ENCODE peak calls at places on chromosomes 5 and 9, in seven cellular contexts. B, H, G, P, D, N and E are unnamed samples.

GRCh38 chr9:88751781-88752180 is 216.8 kb downstream of the NXNL2 start:
- DNase-seq in P (no peak), H (no peak), N (no peak), D (no peak), B (no peak), G (no peak), E (no peak)

GRCh38 chr9:127783111-127783621 is 2.7 kb upstream of the CDK9 start:
- DNase-seq in G (no peak), N (no peak), P (peak), B (peak), H (no peak), D (peak), E (peak)

GRCh38 chr9:38689678-38690077 is 30.3 kb downstream of the FAM240B start:
- DNase-seq in B (peak), H (no peak), G (no peak), D (no peak), N (no peak), P (no peak), E (no peak)

GRCh38 chr9:70601000-70601929 is 186.8 kb upstream of the KLF9 start:
- DNase-seq in N (peak), P (peak), G (no peak), D (peak), B (peak), H (peak), E (peak)

GRCh38 chr5:139425497-139425896 is 13.8 kb downstream of the DNAJC18 start:
- DNase-seq in D (no peak), N (no peak), H (no peak), P (no peak), B (no peak), G (no peak), E (no peak)

GRCh38 chr5:99122976-99123375 is 194.2 kb upstream of the CHD1 start:
- DNase-seq in P (no peak), H (no peak), G (no peak), N (no peak), B (no peak), D (no peak), E (no peak)

GRCh38 chr5:112960316-112960715 is 16.3 kb upstream of the DCP2 start:
- DNase-seq in P (no peak), N (no peak), B (no peak), H (no peak), D (no peak), G (no peak), E (no peak)

GRCh38 chr5:91359957-91360609 is 23.0 kb downstream of the ARRDC3 start:
- DNase-seq in G (no peak), N (no peak), P (no peak), H (no peak), D (no peak), B (no peak), E (no peak)

GRCh38 chr9:125160750-125161149 is 17.4 kb upstream of the SCAI start:
- DNase-seq in G (no peak), H (no peak), D (no peak), N (no peak), B (no peak), P (no peak), E (no peak)

GRCh38 chr5:176816043-176816745 is 5.8 kb downstream of the UNC5A start:
- DNase-seq in B (no peak), D (no peak), H (no peak), G (no peak), P (no peak), N (no peak), E (no peak)

GRCh38 chr5:11076945-11077613 is 316.0 kb upstream of the DAP start:
- DNase-seq in D (no peak), H (no peak), P (no peak), B (no peak), G (no peak), N (no peak), E (no peak)

GRCh38 chr5:10591946-10592345 is 28.1 kb downstream of the ANKRD33B start:
- DNase-seq in B (no peak), N (no peak), G (no peak), P (no peak), D (no peak), H (no peak), E (no peak)

GRCh38 chr5:139733289-139733688 is 62.3 kb upstream of the PSD2 start:
- DNase-seq in P (no peak), G (no peak), B (no peak), N (no peak), D (no peak), H (no peak), E (no peak)

GRCh38 chr5:61407706-61408105 is 75.6 kb downstream of the ZSWIM6 start:
- DNase-seq in P (no peak), B (no peak), H (no peak), D (no peak), N (no peak), G (no peak), E (no peak)

GRCh38 chr5:163619951-163620350 is 114.5 kb downstream of the MAT2B start:
- DNase-seq in D (no peak), G (no peak), B (no peak), H (no peak), N (no peak), P (no peak), E (no peak)

GRCh38 chr9:124214596-124215550 is 42.9 kb upstream of the NEK6 start:
- DNase-seq in N (no peak), G (no peak), B (no peak), P (peak), H (no peak), D (no peak), E (no peak)

GRCh38 chr9:90891656-90892055 is 90.0 kb downstream of the SYK start:
- DNase-seq in D (no peak), H (no peak), G (no peak), P (no peak), N (no peak), B (no peak), E (no peak)

GRCh38 chr5:140344683-140345423 is 1.6 kb downstream of the HBEGF start:
- DNase-seq in P (peak), B (no peak), H (no peak), N (no peak), G (peak), D (no peak), E (peak)

GRCh38 chr9:91047993-91048607 is 246.5 kb downstream of the SYK start:
- DNase-seq in B (no peak), H (no peak), D (no peak), P (no peak), N (no peak), G (no peak), E (no peak)

GRCh38 chr5:72064801-72065570 is 42.3 kb upstream of the MAP1B start:
- DNase-seq in N (no peak), H (no peak), G (no peak), B (no peak), D (no peak), P (no peak), E (no peak)

GRCh38 chr9:99478469-99479027 is 256.5 kb downstream of the SEC61B start:
- DNase-seq in P (no peak), B (no peak), H (no peak), G (no peak), N (no peak), D (no peak), E (no peak)

GRCh38 chr5:155562153-155562552 is 548.6 kb downstream of the KIF4B start:
- DNase-seq in P (no peak), B (no peak), N (no peak), H (no peak), G (no peak), D (no peak), E (no peak)

GRCh38 chr5:930853-931252 is 38.2 kb downstream of the TRIP13 start:
- DNase-seq in H (no peak), N (no peak), P (no peak), D (peak), B (no peak), G (no peak), E (no peak)

GRCh38 chr5:107483625-107484024 is 187.1 kb downstream of the EFNA5 start:
- DNase-seq in N (no peak), G (no peak), P (no peak), D (no peak), B (no peak), H (no peak), E (no peak)

GRCh38 chr5:32057157-32058096 is 116.7 kb downstream of the GOLPH3 start:
- DNase-seq in B (no peak), N (no peak), D (no peak), H (no peak), G (peak), P (no peak), E (no peak)

GRCh38 chr9:1303911-1304310 is 253.8 kb downstream of the DMRT2 start:
- DNase-seq in N (no peak), G (no peak), P (no peak), D (no peak), B (no peak), H (no peak), E (no peak)

GRCh38 chr9:72443855-72444254 is 77.6 kb upstream of the TMC1 start:
- DNase-seq in N (no peak), D (no peak), H (no peak), G (peak), B (no peak), P (no peak), E (no peak)

GRCh38 chr9:13447551-13448422 is 168.3 kb upstream of the MPDZ start:
- DNase-seq in D (no peak), H (no peak), B (no peak), G (no peak), P (no peak), N (no peak), E (no peak)

GRCh38 chr5:121188849-121189248 is 662.8 kb upstream of the FTMT start:
- DNase-seq in H (no peak), B (no peak), N (no peak), D (no peak), P (no peak), G (no peak), E (no peak)

GRCh38 chr9:115694991-115695390 is 458.6 kb upstream of the PAPPA start:
- DNase-seq in D (no peak), B (no peak), N (no peak), H (no peak), G (no peak), P (no peak), E (no peak)

GRCh38 chr9:35675732-35676392 is 2.1 kb downstream of the CA9 start:
- DNase-seq in H (no peak), P (peak), B (peak), D (no peak), N (no peak), G (no peak), E (peak)

GRCh38 chr5:172142709-172143215 is 45.3 kb downstream of the STK10 start:
- DNase-seq in D (no peak), P (no peak), G (no peak), B (no peak), H (peak), N (no peak), E (no peak)

GRCh38 chr5:171966270-171966669 is 40.2 kb downstream of the FBXW11 start:
- DNase-seq in D (no peak), N (no peak), B (no peak), P (no peak), H (no peak), G (no peak), E (no peak)

GRCh38 chr9:135787776-135788575 is 86.0 kb downstream of the KCNT1 start:
- DNase-seq in H (no peak), B (no peak), G (no peak), D (no peak), N (no peak), P (no peak), E (no peak)

GRCh38 chr5:126178521-126178920 is 244.7 kb upstream of the GRAMD2B start:
- DNase-seq in P (no peak), N (no peak), H (no peak), B (no peak), D (no peak), G (no peak), E (no peak)

GRCh38 chr5:137466888-137467287 is 32.2 kb downstream of the SPOCK1 start:
- DNase-seq in B (no peak), G (no peak), H (no peak), N (peak), P (no peak), D (no peak), E (no peak)

GRCh38 chr5:180790020-180790419 is 12.6 kb downstream of the MGAT1 start:
- DNase-seq in P (no peak), N (no peak), H (peak), G (no peak), D (no peak), B (no peak), E (no peak)
- TF ChIP-seq CTCF in P (no peak), N (no peak), H (peak), G (peak), D (no peak), B (no peak), E (no peak)

GRCh38 chr5:56083286-56083854 is 88.6 kb upstream of the IL6ST start:
- DNase-seq in P (no peak), N (no peak), H (no peak), G (no peak), D (no peak), B (no peak), E (no peak)

GRCh38 chr5:56077796-56078233 is 83.1 kb upstream of the IL6ST start:
- DNase-seq in G (no peak), H (no peak), P (no peak), D (no peak), N (no peak), B (no peak), E (no peak)

GRCh38 chr5:56078675-56079500 is 84.1 kb upstream of the IL6ST start:
- DNase-seq in H (peak), N (peak), G (no peak), B (no peak), P (no peak), D (no peak), E (peak)

GRCh38 chr5:56078271-56078670 is 83.5 kb upstream of the IL6ST start:
- DNase-seq in P (no peak), G (no peak), D (no peak), H (no peak), B (no peak), N (no peak), E (no peak)

DNA sequence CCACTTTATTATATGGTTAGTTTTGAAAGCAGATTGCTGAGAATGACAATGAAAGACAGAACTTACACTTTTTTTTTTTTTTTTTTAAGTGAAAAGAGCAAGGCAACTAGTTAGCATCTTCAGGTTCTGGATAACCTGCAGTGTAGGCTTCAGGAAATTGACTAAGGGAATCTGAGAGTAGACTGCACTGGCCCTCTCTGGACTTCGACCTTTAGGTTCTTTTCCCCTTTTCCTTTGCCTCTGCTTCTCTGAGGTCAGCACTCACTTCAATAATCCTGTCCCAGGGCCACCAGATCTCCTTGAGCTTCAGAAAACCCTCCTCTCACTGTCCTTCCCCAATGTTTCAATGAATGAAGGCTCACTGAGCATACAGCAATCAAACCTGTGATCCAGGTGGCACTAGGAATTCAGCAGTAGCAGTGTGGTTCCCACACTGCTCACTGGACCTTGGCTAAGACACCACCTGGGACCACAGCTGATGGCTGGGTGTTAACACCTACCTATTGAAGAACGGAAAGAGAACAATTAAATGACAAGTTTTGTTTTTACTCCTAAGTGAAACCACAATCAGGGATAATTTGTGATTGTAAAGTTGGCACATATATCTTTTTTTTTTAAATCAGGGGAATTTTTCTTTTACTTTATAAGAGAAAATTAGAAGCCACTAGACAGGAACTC is 85.8 kb upstream of the IL6ST start:
- DNase-seq in P (no peak), B (no peak), D (no peak), N (no peak), G (no peak), H (no peak), E (no peak)
- TF ChIP-seq EP300 in P (no peak), B (no peak), D (no peak), N (no peak), G (no peak), H (no peak), E (no peak)

DNA sequence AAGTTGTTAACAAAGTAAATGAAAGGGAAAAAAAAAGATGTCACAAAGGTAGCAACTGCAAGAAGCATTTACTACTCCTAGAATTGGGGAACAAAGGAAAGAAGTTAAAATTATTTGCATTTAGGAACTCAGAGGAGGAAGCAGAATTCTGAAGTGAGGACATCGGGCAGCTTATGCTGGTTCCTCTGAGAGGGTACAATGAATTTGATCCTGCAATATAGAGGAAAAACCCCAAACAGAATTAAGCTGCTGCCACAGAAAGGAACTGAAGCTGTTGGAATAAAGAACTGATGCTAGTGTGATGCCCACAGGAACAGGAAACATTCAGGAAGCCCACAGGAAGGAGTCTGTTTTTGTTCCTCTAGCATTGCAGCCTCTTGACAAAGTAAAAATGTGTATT is 22.3 kb upstream of the TBCA start:
- DNase-seq in N (no peak), P (no peak), B (no peak), G (no peak), D (no peak), H (no peak), E (no peak)
- TF ChIP-seq POLR2A in N (no peak), P (no peak), B (no peak), G (no peak), D (no peak), H (no peak), E (no peak)

DNA sequence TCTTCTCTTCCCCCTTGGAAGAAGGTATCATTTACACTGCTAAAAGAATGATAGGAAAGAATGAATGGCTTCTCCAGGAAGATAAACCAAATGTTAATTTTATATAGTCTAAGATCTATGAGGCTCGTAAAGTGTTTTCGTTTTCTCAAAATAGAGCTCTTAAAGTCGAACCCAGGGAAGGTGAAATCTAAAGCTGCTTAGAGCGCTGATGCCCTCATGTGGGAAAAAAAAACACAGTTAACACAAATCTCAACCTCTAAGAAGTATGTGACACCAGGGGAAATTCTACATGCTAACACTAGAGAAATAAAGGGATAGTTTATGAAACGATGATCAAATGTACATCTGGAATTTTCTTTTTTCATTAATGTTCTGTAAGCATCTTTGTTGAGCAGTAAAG is 257.9 kb downstream of the RASEF start:
- DNase-seq in D (no peak), N (no peak), B (no peak), H (no peak), P (no peak), G (no peak), E (no peak)
- TF ChIP-seq CTCF in D (no peak), N (no peak), B (no peak), H (no peak), P (no peak), G (no peak), E (peak)

GRCh38 chr5:134370871-134371833 is at the start of gene UBE2B:
- DNase-seq in N (peak), P (peak), D (peak), G (peak), H (peak), B (peak), E (peak)
- TF ChIP-seq EP300 in N (peak), P (peak), D (no peak), G (peak), H (no peak), B (peak), E (peak)

GRCh38 chr9:93450817-93451761 is at the start of gene FAM120A:
- DNase-seq in B (peak), N (peak), G (peak), D (peak), P (peak), H (peak), E (peak)

GRCh38 chr9:93452710-93453046 is 703 bp downstream of the FAM120AOS start:
- DNase-seq in P (peak), N (no peak), B (peak), G (no peak), D (no peak), H (no peak), E (peak)

GRCh38 chr9:93451762-93452709 is 551 bp downstream of the FAM120A start:
- DNase-seq in P (peak), H (peak), N (peak), G (no peak), D (no peak), B (peak), E (peak)

GRCh38 chr9:93456022-93456421 is 2.6 kb upstream of the FAM120AOS start:
- DNase-seq in G (no peak), P (no peak), N (no peak), D (no peak), B (no peak), H (no peak), E (no peak)

DNA sequence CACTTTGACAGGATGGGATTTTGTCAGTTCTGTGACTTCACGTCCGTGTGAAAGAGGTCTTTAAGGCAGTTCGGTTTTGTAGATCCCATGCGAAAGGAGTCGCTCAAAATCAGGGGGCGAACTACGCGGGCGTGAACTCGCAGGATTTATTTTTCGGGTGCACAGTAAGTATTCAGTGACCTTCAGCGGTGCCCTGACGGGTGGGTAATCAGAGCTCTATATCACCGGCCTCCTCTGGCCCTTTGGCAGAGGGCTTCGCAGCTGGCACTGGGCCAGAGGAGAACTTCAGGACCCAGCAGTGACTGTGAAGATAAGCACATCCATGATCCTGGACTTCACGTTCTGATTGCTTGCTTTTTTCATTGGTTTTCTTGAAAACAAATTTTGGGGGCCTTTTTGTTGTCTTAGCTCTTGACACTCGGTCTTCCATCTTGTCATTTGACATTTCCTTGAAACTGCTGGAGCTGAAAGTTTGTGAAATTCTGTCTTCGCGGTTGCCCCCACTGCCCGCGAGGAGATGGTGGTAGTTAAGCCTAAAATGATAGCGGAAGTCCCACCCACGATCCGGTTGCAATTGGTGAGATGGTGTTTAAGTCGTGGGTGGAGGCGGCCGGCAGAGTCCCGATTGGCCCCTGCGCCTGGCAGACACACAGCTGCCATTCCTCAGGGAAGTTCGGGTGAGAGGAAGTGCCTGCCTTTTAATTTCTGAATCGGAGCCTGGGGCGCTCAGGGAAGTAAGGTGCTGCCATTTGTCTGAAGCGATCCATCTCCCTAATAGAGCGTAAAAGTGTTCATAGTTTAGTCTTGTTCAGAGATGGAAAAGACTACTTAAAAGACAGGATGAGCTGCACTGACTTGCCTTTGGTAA is at the start of gene FAM120AOS:
- DNase-seq in N (peak), G (peak), P (peak), H (peak), D (peak), B (peak), E (peak)
- TF ChIP-seq POLR2A in N (peak), G (peak), P (no peak), H (peak), D (no peak), B (peak), E (peak)